ENCODE peak calls at places on chromosomes 4 and X, in five cellular contexts. G is A549, A is heart right ventricle, C is sigmoid colon, V is body of pancreas. O is an unnamed sample.

GRCh38 chr4:88022289-88022688 is 14.9 kb downstream of the PKD2 start:
- DNase-seq in A (no peak), V (no peak), C (no peak), G (no peak), O (no peak)

GRCh38 chr4:6177587-6178197 is 22.7 kb downstream of the JAKMIP1 start:
- DNase-seq in C (no peak), V (no peak), A (no peak), G (peak; percentile 29), O (no peak)

GRCh38 chr4:3315566-3315965 is 22.7 kb downstream of the RGS12 start:
- DNase-seq in C (no peak), G (no peak), A (no peak), V (no peak), O (no peak)

GRCh38 chrX:74162199-74162598 is 141.8 kb upstream of the ZCCHC13 start:
- DNase-seq in C (no peak), A (no peak), G (no peak), V (no peak), O (no peak)

GRCh38 chr4:98625399-98625798 is 33.0 kb downstream of the TSPAN5 start:
- DNase-seq in G (no peak), V (no peak), C (no peak), A (no peak), O (no peak)

GRCh38 chr4:99087887-99088484 is 602 bp downstream of the ADH5 start:
- DNase-seq in A (peak; percentile 49), V (peak; percentile 80), C (peak; percentile 95), G (peak; percentile 52), O (peak; percentile 59)

GRCh38 chr4:184395451-184395917 is 78.9 kb downstream of the IRF2 start:
- DNase-seq in A (no peak), C (no peak), G (no peak), V (no peak), O (no peak)

GRCh38 chr4:103998752-103999151 is 279.0 kb upstream of the TACR3 start:
- DNase-seq in V (no peak), A (no peak), G (no peak), C (no peak), O (no peak)

GRCh38 chr4:52588097-52588496 is 71.0 kb downstream of the USP46 start:
- DNase-seq in G (peak; percentile 23), V (peak; percentile 59), A (peak; percentile 51), C (no peak), O (no peak)

GRCh38 chr4:79886557-79886956 is 186.5 kb downstream of the ANTXR2 start:
- DNase-seq in V (no peak), A (no peak), C (no peak), G (no peak), O (no peak)

GRCh38 chrX:31499120-31499519 is 427.3 kb upstream of the FTHL17 start:
- DNase-seq in G (peak; percentile 2), C (no peak), A (no peak), V (no peak), O (no peak)

GRCh38 chrX:39513836-39514235 is 583.9 kb downstream of the BCOR start:
- DNase-seq in A (no peak), V (no peak), C (no peak), G (peak; percentile 18), O (no peak)

GRCh38 chr4:658031-658667 is 15.9 kb downstream of the ATP5ME start:
- DNase-seq in G (no peak), C (peak; percentile 66), A (no peak), V (no peak), O (no peak)

GRCh38 chr4:2361366-2362285 is 56.8 kb downstream of the ZFYVE28 start:
- DNase-seq in A (no peak), G (no peak), V (no peak), C (peak; percentile 50), O (no peak)

GRCh38 chr4:4945021-4945420 is 74.2 kb downstream of the CYTL1 start:
- DNase-seq in C (no peak), A (no peak), V (no peak), G (no peak), O (no peak)

GRCh38 chrX:154366666-154367055 is 7.8 kb downstream of the FLNA start:
- DNase-seq in G (no peak), C (no peak), V (no peak), A (peak; percentile 52), O (no peak)

GRCh38 chrX:68807818-68808217 is 21.0 kb upstream of the EFNB1 start:
- DNase-seq in A (no peak), V (peak; percentile 43), G (peak; percentile 48), C (no peak), O (no peak)

GRCh38 chrX:30141966-30142365 is 73.4 kb upstream of the MAGEB2 start:
- DNase-seq in C (no peak), A (peak; percentile 3), V (peak; percentile 10), G (peak; percentile 62), O (no peak)

GRCh38 chrX:51336584-51336983 is 4.0 kb downstream of the NUDT10 start:
- DNase-seq in C (no peak), V (peak; percentile 47), A (peak; percentile 7), G (peak; percentile 47), O (no peak)

GRCh38 chr4:159206427-159206871 is 103.6 kb downstream of the RAPGEF2 start:
- DNase-seq in G (no peak), V (no peak), A (no peak), C (no peak), O (peak; percentile 21)

GRCh38 chrX:50747471-50747900 is 66.5 kb downstream of the SHROOM4 start:
- DNase-seq in V (no peak), A (no peak), G (peak; percentile 11), C (no peak), O (peak; percentile 64)

GRCh38 chr4:168449740-168450442 is 30.4 kb downstream of the DDX60L start:
- DNase-seq in C (peak; percentile 71), V (no peak), G (peak; percentile 79), A (no peak), O (no peak)

GRCh38 chr4:25938251-25939186 is 24.5 kb downstream of the SMIM20 start:
- DNase-seq in G (no peak), C (no peak), V (peak; percentile 14), A (peak; percentile 48), O (peak; percentile 21)

GRCh38 chr4:37697566-37697965 is 11.4 kb upstream of the RELL1 start:
- DNase-seq in C (no peak), G (no peak), V (no peak), A (no peak), O (no peak)

GRCh38 chrX:71147496-71148277 is 3.0 kb downstream of the NLGN3 start:
- DNase-seq in A (no peak), G (no peak), V (no peak), C (no peak), O (no peak)

GRCh38 chrX:39835241-39835640 is 262.5 kb downstream of the BCOR start:
- DNase-seq in C (no peak), V (no peak), G (no peak), A (no peak), O (no peak)

GRCh38 chr4:98468744-98469143 is 189.7 kb downstream of the TSPAN5 start:
- DNase-seq in V (peak; percentile 14), G (no peak), C (no peak), A (peak; percentile 28), O (no peak)

GRCh38 chrX:41300758-41301437 is 33.1 kb upstream of the DDX3X start:
- DNase-seq in C (no peak), G (peak; percentile 45), A (no peak), V (no peak), O (no peak)

GRCh38 chr4:138897818-138898226 is 117.8 kb upstream of the NOCT start:
- DNase-seq in G (peak; percentile 53), C (no peak), A (no peak), V (no peak), O (peak; percentile 59)

GRCh38 chrX:153649178-153649914 is 2.3 kb downstream of the DUSP9 start:
- DNase-seq in G (peak; percentile 57), A (peak; percentile 17), V (peak; percentile 57), C (peak; percentile 49), O (no peak)

GRCh38 chrX:21728276-21728968 is 29.5 kb downstream of the SMPX start:
- DNase-seq in G (no peak), C (no peak), V (no peak), A (no peak), O (no peak)

GRCh38 chrX:48772602-48773001 is 11.1 kb downstream of the GLOD5 start:
- DNase-seq in C (no peak), G (no peak), V (no peak), A (no peak), O (no peak)

GRCh38 chr4:8891646-8892555 is 20.3 kb upstream of the HMX1 start:
- DNase-seq in V (no peak), A (no peak), C (no peak), G (no peak), O (no peak)
- H3K4me3 ChIP-seq in V (no peak overlapping the region), A (no peak overlapping the region), C (no peak overlapping the region), G (no peak overlapping the region), O (no peak overlapping the region)

GRCh38 chr4:183099537-183100297 is 660 bp downstream of the WWC2 start:
- DNase-seq in V (peak; percentile 65), C (peak; percentile 74), G (peak; percentile 46), A (peak; percentile 36), O (no peak)
- H3K4me3 ChIP-seq in V (peak overlapping the region; percentile 5), C (peak overlapping the region; percentile 95), G (peak overlapping the region; percentile 98), A (peak overlapping the region; percentile 70), O (peak overlapping the region; percentile 94)

GRCh38 chr4:112379306-112379705 is 82.1 kb downstream of the ALPK1 start:
- DNase-seq in V (no peak), C (no peak), G (no peak), A (no peak), O (no peak)
- H3K4me3 ChIP-seq in V (no peak overlapping the region), C (no peak overlapping the region), G (no peak overlapping the region), A (no peak overlapping the region), O (no peak overlapping the region)

GRCh38 chr4:122537388-122538135 is 81.0 kb upstream of the IL2 start:
- DNase-seq in C (no peak), A (no peak), V (no peak), G (no peak), O (no peak)
- H3K4me3 ChIP-seq in C (no peak overlapping the region), A (no peak overlapping the region), V (no peak overlapping the region), G (no peak overlapping the region), O (no peak overlapping the region)

GRCh38 chrX:37331546-37331945 is 17.6 kb upstream of the PRRG1 start:
- DNase-seq in G (no peak), A (no peak), C (no peak), V (no peak), O (no peak)
- H3K4me3 ChIP-seq in G (no peak overlapping the region), A (no peak overlapping the region), C (no peak overlapping the region), V (no peak overlapping the region), O (no peak overlapping the region)

GRCh38 chrX:42536286-42536685 is 241.7 kb downstream of the PPP1R2C start:
- DNase-seq in C (no peak), G (no peak), V (no peak), A (no peak), O (no peak)
- H3K4me3 ChIP-seq in C (no peak overlapping the region), G (no peak overlapping the region), V (no peak overlapping the region), A (no peak overlapping the region), O (no peak overlapping the region)

GRCh38 chrX:102185967-102186720 is 29.0 kb upstream of the TCP11X1 start:
- DNase-seq in V (no peak), A (no peak), G (no peak), C (no peak), O (no peak)
- H3K4me3 ChIP-seq in V (no peak overlapping the region), A (no peak overlapping the region), G (no peak overlapping the region), C (no peak overlapping the region), O (no peak overlapping the region)